ENCODE peak calls at places on chromosomes 1 and 21, in seven cellular contexts. V, U, R, S, T, B and Q are unnamed samples.

GRCh38 chr1:181587870-181588438 is 104.6 kb downstream of the CACNA1E start:
- DNase-seq in V (peak; percentile 29), U (no peak), R (no peak), S (no peak), T (peak; percentile 49), B (peak; percentile 37), Q (peak; percentile 23)

GRCh38 chr1:222777977-222778376 is 36.9 kb upstream of the DISP1 start:
- DNase-seq in V (no peak), U (no peak), R (no peak), S (no peak), T (no peak), B (no peak), Q (no peak)

GRCh38 chr1:24022611-24023359 is 42.7 kb upstream of the SRSF10 start:
- DNase-seq in V (peak; percentile 29), U (peak; percentile 85), R (no peak), S (no peak), T (no peak), B (no peak), Q (no peak)

GRCh38 chr1:185864889-185865288 is 130.7 kb downstream of the HMCN1 start:
- DNase-seq in V (no peak), U (no peak), R (no peak), S (no peak), T (no peak), B (peak; percentile 9), Q (no peak)

GRCh38 chr1:222530852-222531251 is 17.1 kb downstream of the HHIPL2 start:
- DNase-seq in V (no peak), U (no peak), R (no peak), S (no peak), T (no peak), B (no peak), Q (no peak)

GRCh38 chr1:48175116-48175515 is 47.4 kb upstream of the SLC5A9 start:
- DNase-seq in V (no peak), U (no peak), R (no peak), S (no peak), T (no peak), B (no peak), Q (no peak)

GRCh38 chr1:157948547-157949152 is 44.8 kb upstream of the KIRREL1 start:
- DNase-seq in V (no peak), U (peak; percentile 13), R (no peak), S (peak; percentile 43), T (no peak), B (peak; percentile 32), Q (peak; percentile 75)

GRCh38 chr1:145707183-145707867 is at the start of gene PDZK1:
- DNase-seq in V (peak; percentile 21), U (peak; percentile 80), R (no peak), S (no peak), T (no peak), B (no peak), Q (peak; percentile 83)

GRCh38 chr1:166843769-166844596 is 4.7 kb downstream of the POGK start:
- DNase-seq in V (no peak), U (no peak), R (no peak), S (no peak), T (no peak), B (no peak), Q (no peak)

GRCh38 chr1:120179420-120180348 is 3.4 kb upstream of the SEC22B start:
- DNase-seq in V (peak; percentile 5), U (no peak), R (no peak), S (no peak), T (peak; percentile 58), B (peak; percentile 3), Q (no peak)

GRCh38 chr21:46035809-46036695 is 54.5 kb downstream of the COL6A1 start:
- DNase-seq in V (no peak), U (no peak), R (no peak), S (no peak), T (no peak), B (no peak), Q (no peak)

GRCh38 chr1:17858027-17858426 is 102.9 kb downstream of the ACTL8 start:
- DNase-seq in V (no peak), U (no peak), R (no peak), S (no peak), T (no peak), B (no peak), Q (no peak)

GRCh38 chr1:16612332-16613172 is 812 bp downstream of the NBPF1 start:
- DNase-seq in V (peak; percentile 70), U (peak; percentile 54), R (no peak), S (no peak), T (peak; percentile 95), B (peak; percentile 88), Q (peak; percentile 58)

GRCh38 chr1:16613185-16614147 is at the start of gene NBPF1:
- DNase-seq in V (peak; percentile 100), U (peak; percentile 97), R (peak; percentile 56), S (peak; percentile 94), T (peak; percentile 100), B (peak; percentile 100), Q (peak; percentile 100)

GRCh38 chr1:16615253-16616252 is 2.2 kb upstream of the NBPF1 start:
- DNase-seq in V (no peak), U (no peak), R (no peak), S (no peak), T (peak; percentile 48), B (peak; percentile 61), Q (no peak)

GRCh38 chr1:16617101-16617727 is 3.9 kb upstream of the NBPF1 start:
- DNase-seq in V (peak; percentile 47), U (no peak), R (no peak), S (no peak), T (peak; percentile 60), B (no peak), Q (no peak)

GRCh38 chr1:16614361-16615252 is 1.2 kb upstream of the NBPF1 start:
- DNase-seq in V (peak; percentile 53), U (no peak), R (no peak), S (no peak), T (peak; percentile 63), B (peak; percentile 62), Q (no peak)
- TF ChIP-seq JUND in V (no peak), U (no peak), R (no peak), S (no peak), T (no peak), B (no peak), Q (no peak)

GRCh38 chr1:1432951-1433803 is 2.3 kb upstream of the VWA1 start:
- DNase-seq in V (peak; percentile 39), U (peak; percentile 96), R (no peak), S (no peak), T (peak; percentile 78), B (peak; percentile 90), Q (peak; percentile 91)

GRCh38 chr1:1434812-1435093 is 737 bp upstream of the VWA1 start:
- DNase-seq in V (no peak), U (no peak), R (no peak), S (no peak), T (peak; percentile 69), B (no peak), Q (no peak)

GRCh38 chr1:1433804-1434130 is 1.7 kb upstream of the VWA1 start:
- DNase-seq in V (peak; percentile 31), U (no peak), R (no peak), S (peak; percentile 56), T (no peak), B (peak; percentile 66), Q (peak; percentile 43)

GRCh38 chr1:1435094-1435903 is at the start of gene VWA1:
- DNase-seq in V (peak; percentile 99), U (no peak), R (no peak), S (no peak), T (peak; percentile 86), B (peak; percentile 89), Q (peak; percentile 84)

DNA sequence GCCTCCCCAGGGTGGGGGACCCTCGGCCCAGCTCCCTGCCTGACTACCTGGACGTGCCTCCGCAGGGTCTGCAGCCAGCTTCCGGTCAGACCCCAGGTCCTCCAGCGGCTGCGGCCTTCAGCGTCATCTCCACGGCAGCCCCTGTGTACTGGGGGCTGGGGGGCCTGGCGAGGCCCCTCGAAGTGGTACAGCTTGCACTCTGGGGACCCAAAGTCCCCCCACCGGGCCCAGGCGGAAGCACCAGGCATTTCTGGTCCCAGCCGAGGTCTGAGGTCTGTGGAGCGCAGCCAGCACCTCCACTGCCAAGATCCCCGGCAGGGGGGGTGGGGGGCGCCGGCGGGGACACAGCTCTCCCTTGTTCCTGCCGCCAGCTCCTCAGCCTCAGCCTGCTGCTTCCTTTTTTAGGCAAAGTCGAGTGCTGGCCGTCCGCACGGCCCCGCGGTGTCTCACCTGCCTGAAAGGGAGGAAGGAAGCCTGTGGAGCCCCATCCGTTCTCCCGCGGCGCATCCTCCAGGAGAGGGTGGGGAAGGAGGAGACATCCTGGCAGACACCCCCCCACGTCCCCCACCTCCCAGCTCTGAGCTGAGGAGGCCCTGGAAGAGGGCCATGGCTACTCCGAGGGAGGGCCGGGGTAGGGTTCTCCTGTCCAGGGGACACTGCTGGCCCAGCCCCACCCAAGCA is 1.2 kb upstream of the VWA1 start:
- DNase-seq in V (peak; percentile 37), U (peak; percentile 53), R (no peak), S (no peak), T (peak; percentile 83), B (no peak), Q (peak; percentile 51)
- TF ChIP-seq JUND in V (no peak), U (no peak), R (no peak), S (no peak), T (no peak), B (no peak), Q (no peak)

DNA sequence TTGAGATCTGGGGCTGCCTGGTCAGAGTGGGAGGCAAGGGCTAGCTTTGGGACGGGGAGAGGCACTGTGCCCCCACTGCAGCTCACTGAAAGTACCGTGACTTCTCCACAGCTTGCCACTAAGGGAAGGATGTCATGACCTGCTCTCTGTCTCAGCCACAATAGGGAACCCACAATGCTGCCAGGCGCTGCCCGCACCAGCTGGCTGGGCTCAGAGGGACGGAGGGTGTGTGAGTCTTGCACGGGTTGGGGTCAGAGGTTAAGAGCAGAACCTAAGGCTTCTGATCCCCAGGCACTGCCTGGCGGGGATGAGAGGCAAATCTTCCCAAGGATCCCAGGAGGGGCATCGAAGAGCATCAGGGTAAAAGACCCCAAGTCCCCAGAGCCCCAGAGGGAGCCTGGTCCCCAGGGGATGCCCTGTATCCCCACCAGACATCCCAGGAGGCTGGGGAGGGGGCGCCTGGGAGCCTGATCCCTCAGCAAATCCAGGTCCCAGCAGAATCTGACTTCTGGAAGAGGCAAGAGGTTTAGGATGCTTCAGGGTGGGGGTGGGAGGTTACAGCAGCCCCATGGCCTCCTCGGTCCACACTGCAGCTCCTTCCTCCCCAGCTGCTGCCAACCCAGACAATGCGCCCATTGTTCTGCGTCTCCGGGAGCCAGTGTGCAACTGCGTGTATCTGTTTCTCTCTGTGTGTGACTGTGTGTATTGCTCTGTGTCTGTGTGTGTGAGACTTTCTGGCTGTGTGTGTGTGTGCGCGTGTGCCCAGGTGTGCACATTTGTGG is 2.0 kb upstream of the MARCKSL1 start:
- DNase-seq in V (no peak), U (peak; percentile 76), R (peak; percentile 66), S (no peak), T (no peak), B (no peak), Q (no peak)
- TF ChIP-seq JUND in V (no peak), U (no peak), R (no peak), S (no peak), T (no peak), B (no peak), Q (no peak)

DNA sequence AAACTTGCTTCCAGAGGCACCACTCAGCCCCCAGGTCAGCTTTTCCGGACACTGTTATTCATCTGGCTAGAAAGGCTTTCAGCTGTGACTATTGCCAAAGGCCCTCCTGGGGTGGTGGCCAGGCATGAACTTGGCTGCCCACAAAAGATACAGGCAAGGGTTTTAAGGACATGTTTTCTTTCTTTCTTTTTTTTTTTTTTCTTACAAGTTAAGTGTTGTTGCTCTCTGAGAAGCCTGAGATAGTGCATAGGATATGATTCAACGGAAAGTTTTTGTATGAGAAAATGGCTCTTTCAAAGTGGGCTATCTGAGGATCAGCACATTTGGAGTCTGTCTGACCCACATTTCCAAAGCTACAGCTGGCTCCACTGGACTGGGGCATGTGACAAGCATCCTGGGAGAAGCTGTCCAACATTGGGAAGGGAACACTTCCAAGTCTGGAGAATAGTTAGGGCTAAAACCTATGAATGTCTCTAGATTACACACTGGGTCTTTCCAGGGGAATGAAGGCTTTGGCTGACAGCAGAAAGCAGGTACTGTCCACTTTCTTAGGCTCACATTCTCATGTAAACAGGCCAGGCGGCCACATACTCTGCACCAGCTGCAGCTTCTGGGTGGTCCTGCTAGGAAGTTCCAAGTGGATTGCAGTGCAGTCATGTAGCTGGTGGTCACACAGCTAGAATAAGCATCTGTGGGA is 639.7 kb downstream of the LMO4 start:
- DNase-seq in V (no peak), U (no peak), R (no peak), S (no peak), T (no peak), B (no peak), Q (no peak)
- TF ChIP-seq JUND in V (peak; percentile 16), U (no peak), R (no peak), S (no peak), T (no peak), B (no peak), Q (no peak)